ENCODE peak calls at places on chromosomes 4 and X, in six cellular contexts. One of them, this sample, is unnamed.

GRCh38 chrX:19975862-19976261 is 15.0 kb downstream of the BCLAF3 start:
- DNase-seq in tibial nerve: no peak
- DNase-seq in prostate gland: no peak
- DNase-seq in endothelial cell: no peak
- DNase-seq in endothelial cell of umbilical vein: no peak
- DNase-seq in HFFc6: no peak
- DNase-seq in this sample: no peak

GRCh38 chr4:122450847-122451246 is 5.7 kb downstream of the IL2 start:
- DNase-seq in endothelial cell: peak; percentile 14
- DNase-seq in HFFc6: peak; percentile 46
- DNase-seq in tibial nerve: no peak
- DNase-seq in prostate gland: no peak
- DNase-seq in endothelial cell of umbilical vein: no peak
- DNase-seq in this sample: peak; percentile 12

GRCh38 chrX:40272141-40272540 is 174.4 kb upstream of the BCOR start:
- DNase-seq in tibial nerve: no peak
- DNase-seq in endothelial cell: no peak
- DNase-seq in endothelial cell of umbilical vein: no peak
- DNase-seq in HFFc6: peak; percentile 28
- DNase-seq in prostate gland: no peak
- DNase-seq in this sample: no peak

GRCh38 chr4:145181091-145181501 is 707 bp upstream of the OTUD4 start:
- DNase-seq in HFFc6: no peak
- DNase-seq in endothelial cell: no peak
- DNase-seq in tibial nerve: no peak
- DNase-seq in endothelial cell of umbilical vein: no peak
- DNase-seq in prostate gland: no peak
- DNase-seq in this sample: no peak

GRCh38 chrX:78111140-78111931 is 7.3 kb downstream of the PGK1 start:
- DNase-seq in tibial nerve: no peak
- DNase-seq in endothelial cell of umbilical vein: no peak
- DNase-seq in endothelial cell: no peak
- DNase-seq in prostate gland: no peak
- DNase-seq in HFFc6: no peak
- DNase-seq in this sample: no peak

GRCh38 chr4:104393649-104394048 is 101.0 kb downstream of the CXXC4 start:
- DNase-seq in endothelial cell: no peak
- DNase-seq in prostate gland: no peak
- DNase-seq in tibial nerve: no peak
- DNase-seq in endothelial cell of umbilical vein: no peak
- DNase-seq in HFFc6: no peak
- DNase-seq in this sample: no peak

GRCh38 chr4:80956421-80956820 is 74.1 kb upstream of the BMP3 start:
- DNase-seq in endothelial cell of umbilical vein: no peak
- DNase-seq in prostate gland: no peak
- DNase-seq in tibial nerve: no peak
- DNase-seq in HFFc6: no peak
- DNase-seq in endothelial cell: no peak
- DNase-seq in this sample: no peak

GRCh38 chrX:789096-789495 is 158.5 kb downstream of the SHOX start:
- DNase-seq in endothelial cell: no peak
- DNase-seq in prostate gland: no peak
- DNase-seq in endothelial cell of umbilical vein: no peak
- DNase-seq in HFFc6: no peak
- DNase-seq in tibial nerve: no peak
- DNase-seq in this sample: no peak

GRCh38 chr4:16938641-16939040 is 40.2 kb upstream of the LDB2 start:
- DNase-seq in prostate gland: no peak
- DNase-seq in tibial nerve: no peak
- DNase-seq in endothelial cell of umbilical vein: no peak
- DNase-seq in HFFc6: no peak
- DNase-seq in endothelial cell: no peak
- DNase-seq in this sample: no peak

GRCh38 chr4:21507439-21507838 is 441.1 kb downstream of the KCNIP4 start:
- DNase-seq in endothelial cell of umbilical vein: peak; percentile 36
- DNase-seq in tibial nerve: no peak
- DNase-seq in prostate gland: no peak
- DNase-seq in HFFc6: peak; percentile 50
- DNase-seq in endothelial cell: no peak
- DNase-seq in this sample: peak; percentile 14

GRCh38 chr4:108649863-108650211 is 562 bp upstream of the OSTC start:
- DNase-seq in HFFc6: no peak
- DNase-seq in endothelial cell of umbilical vein: no peak
- DNase-seq in endothelial cell: no peak
- DNase-seq in prostate gland: no peak
- DNase-seq in tibial nerve: no peak
- DNase-seq in this sample: no peak

GRCh38 chrX:108439961-108440696 is 491 bp downstream of the COL4A5 start:
- DNase-seq in endothelial cell of umbilical vein: peak; percentile 55
- DNase-seq in HFFc6: no peak
- DNase-seq in endothelial cell: peak; percentile 17
- DNase-seq in tibial nerve: no peak
- DNase-seq in prostate gland: no peak
- DNase-seq in this sample: peak; percentile 37

GRCh38 chrX:22987452-22987851 is 12.3 kb upstream of the DDX53 start:
- DNase-seq in endothelial cell: no peak
- DNase-seq in tibial nerve: no peak
- DNase-seq in prostate gland: no peak
- DNase-seq in HFFc6: no peak
- DNase-seq in endothelial cell of umbilical vein: no peak
- DNase-seq in this sample: no peak

GRCh38 chrX:105460366-105460765 is 239.9 kb upstream of the TEX13A start:
- DNase-seq in endothelial cell: no peak
- DNase-seq in endothelial cell of umbilical vein: no peak
- DNase-seq in tibial nerve: no peak
- DNase-seq in prostate gland: no peak
- DNase-seq in HFFc6: peak; percentile 38
- DNase-seq in this sample: peak; percentile 67

GRCh38 chrX:118802857-118803256 is 20.8 kb upstream of the ZCCHC12 start:
- DNase-seq in prostate gland: no peak
- DNase-seq in HFFc6: no peak
- DNase-seq in endothelial cell of umbilical vein: peak; percentile 44
- DNase-seq in tibial nerve: no peak
- DNase-seq in endothelial cell: no peak
- DNase-seq in this sample: peak; percentile 84

GRCh38 chr4:164700471-164700870 is 53.5 kb upstream of the SMIM31 start:
- DNase-seq in tibial nerve: no peak
- DNase-seq in endothelial cell: peak; percentile 33
- DNase-seq in prostate gland: peak; percentile 7
- DNase-seq in HFFc6: no peak
- DNase-seq in endothelial cell of umbilical vein: no peak
- DNase-seq in this sample: no peak

GRCh38 chr4:184471872-184472539 is 2.3 kb downstream of the IRF2 start:
- DNase-seq in tibial nerve: no peak
- DNase-seq in endothelial cell: no peak
- DNase-seq in endothelial cell of umbilical vein: no peak
- DNase-seq in prostate gland: peak; percentile 25
- DNase-seq in HFFc6: peak; percentile 22
- DNase-seq in this sample: peak; percentile 26

GRCh38 chrX:87425618-87426017 is 92.0 kb upstream of the KLHL4 start:
- DNase-seq in tibial nerve: no peak
- DNase-seq in endothelial cell of umbilical vein: no peak
- DNase-seq in endothelial cell: no peak
- DNase-seq in prostate gland: no peak
- DNase-seq in HFFc6: no peak
- DNase-seq in this sample: no peak

GRCh38 chrX:119605398-119605738 is 856 bp downstream of the NKRF start:
- DNase-seq in HFFc6: no peak
- DNase-seq in tibial nerve: no peak
- DNase-seq in endothelial cell of umbilical vein: peak; percentile 1
- DNase-seq in endothelial cell: no peak
- DNase-seq in prostate gland: no peak
- DNase-seq in this sample: peak; percentile 2

GRCh38 chr4:123674752-123675151 is 278.2 kb downstream of the SPRY1 start:
- DNase-seq in endothelial cell: no peak
- DNase-seq in endothelial cell of umbilical vein: no peak
- DNase-seq in prostate gland: no peak
- DNase-seq in HFFc6: no peak
- DNase-seq in tibial nerve: no peak
- DNase-seq in this sample: peak; percentile 21

GRCh38 chrX:153611298-153612095 is 12.6 kb upstream of the CCNQ start:
- DNase-seq in HFFc6: no peak
- DNase-seq in prostate gland: no peak
- DNase-seq in endothelial cell: no peak
- DNase-seq in endothelial cell of umbilical vein: no peak
- DNase-seq in tibial nerve: no peak
- DNase-seq in this sample: peak; percentile 13

GRCh38 chrX:137567474-137568232 is 1.7 kb downstream of the ZIC3 start:
- DNase-seq in tibial nerve: no peak
- DNase-seq in endothelial cell: no peak
- DNase-seq in HFFc6: no peak
- DNase-seq in endothelial cell of umbilical vein: no peak
- DNase-seq in prostate gland: no peak
- DNase-seq in this sample: no peak

GRCh38 chr4:121096629-121097028 is 24.3 kb upstream of the NDNF start:
- DNase-seq in endothelial cell: no peak
- DNase-seq in HFFc6: peak; percentile 46
- DNase-seq in prostate gland: no peak
- DNase-seq in endothelial cell of umbilical vein: peak; percentile 37
- DNase-seq in tibial nerve: no peak
- DNase-seq in this sample: peak; percentile 62

GRCh38 chr4:153114771-153115321 is 89.4 kb upstream of the TRIM2 start:
- DNase-seq in tibial nerve: no peak
- DNase-seq in HFFc6: peak; percentile 13
- DNase-seq in prostate gland: no peak
- DNase-seq in endothelial cell of umbilical vein: no peak
- DNase-seq in endothelial cell: no peak
- DNase-seq in this sample: peak; percentile 60

GRCh38 chr4:44740201-44740600 is 13.8 kb upstream of the GNPDA2 start:
- DNase-seq in HFFc6: no peak
- DNase-seq in endothelial cell of umbilical vein: no peak
- DNase-seq in endothelial cell: no peak
- DNase-seq in tibial nerve: no peak
- DNase-seq in prostate gland: no peak
- DNase-seq in this sample: no peak

GRCh38 chrX:10533686-10534365 is 86.6 kb downstream of the MID1 start:
- DNase-seq in tibial nerve: no peak
- DNase-seq in HFFc6: peak; percentile 51
- DNase-seq in prostate gland: no peak
- DNase-seq in endothelial cell of umbilical vein: no peak
- DNase-seq in endothelial cell: no peak
- DNase-seq in this sample: no peak

GRCh38 chrX:41481264-41482109 is 34.3 kb downstream of the NYX start:
- DNase-seq in endothelial cell of umbilical vein: peak; percentile 2
- DNase-seq in HFFc6: no peak
- DNase-seq in tibial nerve: no peak
- DNase-seq in endothelial cell: peak; percentile 15
- DNase-seq in prostate gland: no peak
- DNase-seq in this sample: peak; percentile 26
- TF ChIP-seq CTCF in endothelial cell of umbilical vein: peak; percentile 42
- TF ChIP-seq CTCF in HFFc6: peak; percentile 73
- TF ChIP-seq CTCF in tibial nerve: no peak
- TF ChIP-seq CTCF in endothelial cell: peak; percentile 20
- TF ChIP-seq CTCF in prostate gland: no peak
- TF ChIP-seq CTCF in this sample: peak; percentile 54

GRCh38 chr4:20313237-20314030 is 61.7 kb downstream of the SLIT2 start:
- DNase-seq in endothelial cell of umbilical vein: no peak
- DNase-seq in prostate gland: no peak
- DNase-seq in tibial nerve: no peak
- DNase-seq in endothelial cell: peak; percentile 78
- DNase-seq in HFFc6: no peak
- DNase-seq in this sample: peak; percentile 44
- TF ChIP-seq CTCF in endothelial cell of umbilical vein: no peak
- TF ChIP-seq CTCF in prostate gland: no peak
- TF ChIP-seq CTCF in tibial nerve: peak; percentile 4
- TF ChIP-seq CTCF in endothelial cell: peak; percentile 35
- TF ChIP-seq CTCF in HFFc6: no peak
- TF ChIP-seq CTCF in this sample: no peak

GRCh38 chr4:109981936-109982335 is 69.3 kb downstream of the EGF start:
- DNase-seq in endothelial cell: no peak
- DNase-seq in HFFc6: no peak
- DNase-seq in prostate gland: no peak
- DNase-seq in tibial nerve: no peak
- DNase-seq in endothelial cell of umbilical vein: no peak
- DNase-seq in this sample: no peak

GRCh38 chr4:109977854-109978501 is 65.3 kb downstream of the EGF start:
- DNase-seq in endothelial cell: no peak
- DNase-seq in tibial nerve: no peak
- DNase-seq in endothelial cell of umbilical vein: peak; percentile 51
- DNase-seq in HFFc6: peak; percentile 63
- DNase-seq in prostate gland: no peak
- DNase-seq in this sample: peak; percentile 65

GRCh38 chr4:109979932-109980717 is 67.4 kb downstream of the EGF start:
- DNase-seq in prostate gland: no peak
- DNase-seq in endothelial cell of umbilical vein: no peak
- DNase-seq in tibial nerve: no peak
- DNase-seq in HFFc6: peak; percentile 81
- DNase-seq in endothelial cell: no peak
- DNase-seq in this sample: peak; percentile 67

GRCh38 chr4:109976189-109976588 is 63.5 kb downstream of the EGF start:
- DNase-seq in endothelial cell: no peak
- DNase-seq in prostate gland: no peak
- DNase-seq in tibial nerve: no peak
- DNase-seq in HFFc6: no peak
- DNase-seq in endothelial cell of umbilical vein: no peak
- DNase-seq in this sample: no peak

DNA sequence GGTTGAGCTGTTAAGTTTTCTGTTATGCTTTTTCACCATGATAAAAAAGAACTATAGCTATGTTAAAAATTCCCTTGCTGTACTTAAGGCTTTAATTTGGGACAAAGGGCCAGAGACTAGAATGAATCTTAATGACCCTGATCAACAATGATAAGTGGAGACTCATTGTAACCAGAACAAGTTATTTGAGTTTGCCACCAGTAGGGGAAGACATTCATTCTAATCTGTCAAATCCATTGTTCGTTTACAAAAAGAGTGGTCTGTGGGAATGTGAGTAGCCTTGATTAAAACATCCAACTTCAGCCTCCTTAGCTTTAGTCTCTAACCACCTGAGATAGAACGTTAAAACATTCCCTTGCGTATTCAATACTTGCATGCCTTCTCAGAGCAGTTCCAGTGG is 66.0 kb downstream of the EGF start:
- DNase-seq in endothelial cell: no peak
- DNase-seq in HFFc6: no peak
- DNase-seq in prostate gland: no peak
- DNase-seq in endothelial cell of umbilical vein: peak; percentile 50
- DNase-seq in tibial nerve: no peak
- DNase-seq in this sample: no peak
- TF ChIP-seq CTCF in endothelial cell: peak; percentile 47
- TF ChIP-seq CTCF in HFFc6: peak; percentile 50
- TF ChIP-seq CTCF in prostate gland: no peak
- TF ChIP-seq CTCF in endothelial cell of umbilical vein: peak; percentile 6
- TF ChIP-seq CTCF in tibial nerve: no peak
- TF ChIP-seq CTCF in this sample: no peak

GRCh38 chr4:94375364-94375763 is 32.7 kb upstream of the HPGDS start:
- DNase-seq in endothelial cell of umbilical vein: no peak
- DNase-seq in prostate gland: no peak
- DNase-seq in HFFc6: no peak
- DNase-seq in endothelial cell: no peak
- DNase-seq in tibial nerve: no peak
- DNase-seq in this sample: no peak
- TF ChIP-seq CTCF in endothelial cell of umbilical vein: no peak
- TF ChIP-seq CTCF in prostate gland: no peak
- TF ChIP-seq CTCF in HFFc6: no peak
- TF ChIP-seq CTCF in endothelial cell: no peak
- TF ChIP-seq CTCF in tibial nerve: no peak
- TF ChIP-seq CTCF in this sample: no peak

This sample was measured in cardiac fibroblast.